ENCODE peak calls at places on chromosomes 1 and 21, in five cellular contexts. One of them, this sample, is unnamed.

GRCh38 chr1:174160109-174160473 is 771 bp downstream of the RABGAP1L start:
- DNase-seq in pancreas: peak; percentile 73
- DNase-seq in PC-3: peak; percentile 27
- DNase-seq in AG04449: no peak
- DNase-seq in progenitor cell of endocrine pancreas: peak; percentile 10
- DNase-seq in this sample: peak; percentile 39

GRCh38 chr1:226723640-226724532 is 15.2 kb downstream of the ITPKB start:
- DNase-seq in pancreas: no peak
- DNase-seq in PC-3: peak; percentile 56
- DNase-seq in AG04449: peak; percentile 34
- DNase-seq in progenitor cell of endocrine pancreas: no peak
- DNase-seq in this sample: peak; percentile 80

GRCh38 chr21:26572668-26573381 is at the start of gene CYYR1:
- DNase-seq in pancreas: peak; percentile 58
- DNase-seq in PC-3: no peak
- DNase-seq in AG04449: no peak
- DNase-seq in progenitor cell of endocrine pancreas: peak; percentile 56
- DNase-seq in this sample: peak; percentile 83

GRCh38 chr1:109214695-109215623 is 1.2 kb downstream of the SARS1 start:
- DNase-seq in pancreas: no peak
- DNase-seq in PC-3: peak; percentile 54
- DNase-seq in AG04449: peak; percentile 85
- DNase-seq in progenitor cell of endocrine pancreas: no peak
- DNase-seq in this sample: no peak

GRCh38 chr1:30889506-30889905 is 19.1 kb downstream of the SDC3 start:
- DNase-seq in pancreas: no peak
- DNase-seq in PC-3: no peak
- DNase-seq in AG04449: peak; percentile 73
- DNase-seq in progenitor cell of endocrine pancreas: no peak
- DNase-seq in this sample: no peak

GRCh38 chr1:54051936-54052469 is 1.0 kb downstream of the TMEM59 start:
- DNase-seq in pancreas: no peak
- DNase-seq in PC-3: peak; percentile 50
- DNase-seq in AG04449: peak; percentile 26
- DNase-seq in progenitor cell of endocrine pancreas: no peak
- DNase-seq in this sample: no peak

GRCh38 chr1:193060938-193061337 is 1.5 kb downstream of the RO60 start:
- DNase-seq in pancreas: no peak
- DNase-seq in PC-3: no peak
- DNase-seq in AG04449: no peak
- DNase-seq in progenitor cell of endocrine pancreas: no peak
- DNase-seq in this sample: no peak

GRCh38 chr1:24481098-24481497 is 21.5 kb upstream of the RCAN3 start:
- DNase-seq in pancreas: no peak
- DNase-seq in PC-3: no peak
- DNase-seq in AG04449: no peak
- DNase-seq in progenitor cell of endocrine pancreas: no peak
- DNase-seq in this sample: no peak

GRCh38 chr1:84539972-84540371 is 33.6 kb upstream of the GNG5 start:
- DNase-seq in pancreas: no peak
- DNase-seq in PC-3: peak; percentile 76
- DNase-seq in AG04449: no peak
- DNase-seq in progenitor cell of endocrine pancreas: no peak
- DNase-seq in this sample: no peak

GRCh38 chr1:160672789-160673695 is 26.2 kb upstream of the SLAMF1 start:
- DNase-seq in pancreas: no peak
- DNase-seq in PC-3: no peak
- DNase-seq in AG04449: no peak
- DNase-seq in progenitor cell of endocrine pancreas: no peak
- DNase-seq in this sample: no peak

GRCh38 chr1:156444407-156445001 is 56.1 kb downstream of the MEF2D start:
- DNase-seq in pancreas: no peak
- DNase-seq in PC-3: peak; percentile 70
- DNase-seq in AG04449: no peak
- DNase-seq in progenitor cell of endocrine pancreas: no peak
- DNase-seq in this sample: peak; percentile 50

GRCh38 chr1:219276029-219276738 is 102.5 kb downstream of the LYPLAL1 start:
- DNase-seq in pancreas: no peak
- DNase-seq in PC-3: no peak
- DNase-seq in AG04449: no peak
- DNase-seq in progenitor cell of endocrine pancreas: no peak
- DNase-seq in this sample: no peak

GRCh38 chr1:231020139-231020601 is 19.9 kb downstream of the FAM89A start:
- DNase-seq in pancreas: no peak
- DNase-seq in PC-3: peak; percentile 78
- DNase-seq in AG04449: no peak
- DNase-seq in progenitor cell of endocrine pancreas: no peak
- DNase-seq in this sample: no peak

GRCh38 chr1:48572632-48573258 is 100.7 kb upstream of the SPATA6 start:
- DNase-seq in pancreas: peak; percentile 61
- DNase-seq in PC-3: peak; percentile 62
- DNase-seq in AG04449: no peak
- DNase-seq in progenitor cell of endocrine pancreas: peak; percentile 56
- DNase-seq in this sample: peak; percentile 70

GRCh38 chr1:213773975-213774374 is 213.8 kb upstream of the PROX1 start:
- DNase-seq in pancreas: no peak
- DNase-seq in PC-3: no peak
- DNase-seq in AG04449: no peak
- DNase-seq in progenitor cell of endocrine pancreas: no peak
- DNase-seq in this sample: no peak

GRCh38 chr1:213772711-213773110 is 215.1 kb upstream of the PROX1 start:
- DNase-seq in pancreas: no peak
- DNase-seq in PC-3: no peak
- DNase-seq in AG04449: no peak
- DNase-seq in progenitor cell of endocrine pancreas: no peak
- DNase-seq in this sample: no peak

GRCh38 chr1:213772142-213772541 is 215.6 kb upstream of the PROX1 start:
- DNase-seq in pancreas: no peak
- DNase-seq in PC-3: no peak
- DNase-seq in AG04449: no peak
- DNase-seq in progenitor cell of endocrine pancreas: no peak
- DNase-seq in this sample: no peak

GRCh38 chr1:213779228-213779627 is 208.5 kb upstream of the PROX1 start:
- DNase-seq in pancreas: no peak
- DNase-seq in PC-3: peak; percentile 95
- DNase-seq in AG04449: no peak
- DNase-seq in progenitor cell of endocrine pancreas: no peak
- DNase-seq in this sample: no peak

DNA sequence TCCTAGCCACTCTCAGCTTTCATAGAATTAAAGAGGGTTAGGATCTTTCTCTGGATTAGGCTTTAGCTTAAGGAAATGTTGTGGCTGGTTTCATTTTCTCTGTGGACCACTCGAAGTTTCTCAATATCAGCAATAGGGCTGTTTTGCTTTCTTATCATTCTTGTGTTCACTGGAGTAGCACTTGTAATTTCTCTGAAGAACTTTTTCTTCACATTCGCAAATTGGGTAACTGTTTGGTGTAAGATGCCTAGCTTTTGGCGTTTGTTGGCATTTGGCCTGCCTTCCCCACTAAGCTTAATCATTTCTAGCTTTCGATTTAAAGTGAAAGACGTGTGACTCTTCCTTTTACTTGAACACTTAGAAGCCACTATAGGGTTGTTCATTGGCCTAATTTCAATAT is 210.8 kb upstream of the PROX1 start:
- DNase-seq in pancreas: no peak
- DNase-seq in PC-3: no peak
- DNase-seq in AG04449: no peak
- DNase-seq in progenitor cell of endocrine pancreas: no peak
- DNase-seq in this sample: no peak
- TF ChIP-seq CTCF in pancreas: no peak
- TF ChIP-seq CTCF in PC-3: no peak
- TF ChIP-seq CTCF in AG04449: no peak
- TF ChIP-seq CTCF in progenitor cell of endocrine pancreas: no peak
- TF ChIP-seq CTCF in this sample: no peak

DNA sequence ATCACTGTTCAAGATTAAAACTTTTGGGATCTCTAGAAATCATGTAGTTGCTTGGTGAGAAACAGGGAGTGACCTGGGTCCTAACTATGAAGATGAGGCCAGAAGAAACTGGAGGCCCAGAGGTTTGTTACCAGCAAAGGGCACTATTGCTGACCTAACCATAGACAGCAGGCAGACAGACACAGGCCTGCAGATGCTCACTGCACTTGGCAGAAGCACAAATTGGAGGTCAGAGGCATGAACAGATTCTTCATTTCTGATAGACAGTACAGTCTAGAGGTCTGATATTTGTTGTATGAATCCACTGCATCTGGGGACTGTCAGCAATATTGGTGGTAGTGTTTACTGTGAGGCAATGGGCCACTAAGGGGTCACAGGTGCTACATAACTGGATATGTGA is 27.1 kb upstream of the CCN1 start:
- DNase-seq in pancreas: no peak
- DNase-seq in PC-3: no peak
- DNase-seq in AG04449: no peak
- DNase-seq in progenitor cell of endocrine pancreas: no peak
- DNase-seq in this sample: no peak
- TF ChIP-seq CTCF in pancreas: no peak
- TF ChIP-seq CTCF in PC-3: no peak
- TF ChIP-seq CTCF in AG04449: no peak
- TF ChIP-seq CTCF in progenitor cell of endocrine pancreas: no peak
- TF ChIP-seq CTCF in this sample: no peak

GRCh38 chr1:1928231-1929101 is 9.4 kb upstream of the TMEM52 start:
- DNase-seq in pancreas: peak; percentile 63
- DNase-seq in PC-3: no peak
- DNase-seq in AG04449: no peak
- DNase-seq in progenitor cell of endocrine pancreas: no peak
- DNase-seq in this sample: no peak
- TF ChIP-seq CTCF in pancreas: no peak
- TF ChIP-seq CTCF in PC-3: no peak
- TF ChIP-seq CTCF in AG04449: no peak
- TF ChIP-seq CTCF in progenitor cell of endocrine pancreas: no peak
- TF ChIP-seq CTCF in this sample: no peak

GRCh38 chr1:72623299-72623708 is 341.0 kb upstream of the NEGR1 start:
- DNase-seq in pancreas: no peak
- DNase-seq in PC-3: peak; percentile 78
- DNase-seq in AG04449: peak; percentile 0
- DNase-seq in progenitor cell of endocrine pancreas: no peak
- DNase-seq in this sample: peak; percentile 7
- TF ChIP-seq CTCF in pancreas: peak; percentile 33
- TF ChIP-seq CTCF in PC-3: peak; percentile 84
- TF ChIP-seq CTCF in AG04449: peak; percentile 58
- TF ChIP-seq CTCF in progenitor cell of endocrine pancreas: peak; percentile 68
- TF ChIP-seq CTCF in this sample: peak; percentile 60

DNA sequence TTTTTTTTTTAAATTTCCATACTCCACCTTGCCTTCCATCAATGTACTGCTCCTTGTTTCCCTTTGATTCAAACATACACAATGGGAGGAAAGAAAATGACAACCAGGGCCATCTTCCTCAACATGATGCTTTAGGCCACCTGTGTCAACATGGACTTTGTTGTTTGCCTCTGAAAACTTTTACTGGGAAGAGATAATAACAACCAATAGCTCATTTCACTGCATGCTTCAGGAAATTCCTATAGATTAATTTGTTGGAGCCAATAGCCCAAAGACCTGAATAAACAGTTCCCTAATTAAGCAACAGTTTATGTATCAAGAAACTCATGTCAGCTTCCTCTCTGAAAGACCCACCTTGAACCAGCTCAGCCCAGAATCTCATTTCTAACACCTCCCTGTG is 3.2 kb downstream of the KRTAP15-1 start:
- DNase-seq in pancreas: no peak
- DNase-seq in PC-3: no peak
- DNase-seq in AG04449: no peak
- DNase-seq in progenitor cell of endocrine pancreas: no peak
- DNase-seq in this sample: no peak
- TF ChIP-seq CTCF in pancreas: no peak
- TF ChIP-seq CTCF in PC-3: no peak
- TF ChIP-seq CTCF in AG04449: no peak
- TF ChIP-seq CTCF in progenitor cell of endocrine pancreas: no peak
- TF ChIP-seq CTCF in this sample: no peak

This sample was measured in nephron progenitor cell.